ENCODE peak calls at places on chromosome 10, in five cellular contexts. Y, B, E, C and J are unnamed samples.

GRCh38 chr10:100759331-100759730 is 13.9 kb downstream of the PAX2 start:
- DNase-seq in Y (no peak), B (no peak), E (no peak), C (peak; percentile 79), J (no peak)

GRCh38 chr10:12419279-12419847 is 70.0 kb downstream of the CAMK1D start:
- DNase-seq in Y (peak; percentile 86), B (peak; percentile 49), E (peak; percentile 98), C (no peak), J (no peak)

GRCh38 chr10:99630439-99630838 is 10.2 kb upstream of the SLC25A28 start:
- DNase-seq in Y (no peak), B (no peak), E (peak; percentile 81), C (no peak), J (no peak)

GRCh38 chr10:81874878-81875679 is at the start of gene NRG3:
- DNase-seq in Y (no peak), B (no peak), E (peak; percentile 4), C (no peak), J (no peak)

GRCh38 chr10:30435068-30435422 is 1.1 kb downstream of the MAP3K8 start:
- DNase-seq in Y (peak; percentile 82), B (no peak), E (peak; percentile 77), C (peak; percentile 62), J (no peak)

GRCh38 chr10:78623577-78624215 is 445.1 kb upstream of the ZMIZ1 start:
- DNase-seq in Y (no peak), B (no peak), E (peak; percentile 87), C (peak; percentile 10), J (no peak)

GRCh38 chr10:101777857-101778145 is 1.9 kb upstream of the FGF8 start:
- DNase-seq in Y (peak; percentile 42), B (no peak), E (no peak), C (peak; percentile 62), J (no peak)

GRCh38 chr10:71638087-71638576 is 81.4 kb downstream of the C10orf105 start:
- DNase-seq in Y (no peak), B (no peak), E (no peak), C (peak; percentile 78), J (peak; percentile 82)

GRCh38 chr10:94992811-94993210 is 54.4 kb downstream of the CYP2C9 start:
- DNase-seq in Y (no peak), B (no peak), E (no peak), C (peak; percentile 83), J (no peak)

GRCh38 chr10:697097-697875 is 7.8 kb upstream of the DIP2C start:
- DNase-seq in Y (no peak), B (no peak), E (no peak), C (no peak), J (no peak)

GRCh38 chr10:13614530-13615332 is 28.0 kb downstream of the PRPF18 start:
- DNase-seq in Y (no peak), B (no peak), E (peak; percentile 10), C (peak; percentile 67), J (no peak)

DNA sequence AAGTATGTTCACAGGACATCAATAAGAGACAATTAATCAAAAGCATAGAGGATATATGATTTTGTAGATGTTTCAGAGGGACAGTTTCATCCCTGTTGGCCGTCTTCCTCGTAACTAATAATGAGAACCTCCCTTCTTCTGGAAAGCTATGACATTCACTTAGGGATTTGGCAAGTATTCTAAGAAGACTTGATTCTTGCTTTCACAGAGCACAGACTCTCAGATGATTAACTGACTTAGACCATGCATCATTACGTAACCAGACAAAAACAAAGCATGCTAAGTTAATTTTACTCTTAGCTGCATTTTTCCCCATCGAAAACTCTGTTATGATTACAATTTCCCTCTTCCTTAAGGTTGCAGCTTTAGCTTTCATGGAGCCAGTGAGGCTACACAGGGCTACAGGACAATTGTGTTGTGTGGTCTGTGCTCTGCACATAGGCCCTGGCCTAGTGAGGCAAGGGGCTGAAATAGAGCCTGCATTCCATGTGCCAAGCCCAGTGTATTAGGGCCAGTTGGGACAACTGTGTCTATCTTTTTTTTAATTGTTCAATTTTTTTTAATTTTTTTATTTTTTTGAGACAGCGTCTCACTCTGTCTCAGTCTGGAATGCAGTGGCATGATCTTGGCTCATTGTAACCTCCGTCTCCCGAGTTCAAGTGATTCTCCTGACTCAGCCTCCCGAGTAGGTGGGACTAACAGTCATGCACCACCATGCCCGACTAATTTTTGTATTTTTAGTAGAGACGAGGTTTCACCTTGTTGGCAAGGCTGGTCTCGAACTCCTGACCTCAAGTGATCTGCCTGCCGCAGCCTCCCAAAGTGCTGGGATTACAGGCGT is 105.3 kb downstream of the PLXDC2 start:
- DNase-seq in Y (no peak), B (no peak), E (peak; percentile 73), C (no peak), J (no peak)
- H3K27ac ChIP-seq in Y (peak overlapping the region; percentile 63), B (no peak overlapping the region), E (peak overlapping the region; percentile 54), C (no peak overlapping the region), J (peak overlapping the region; percentile 46)

GRCh38 chr10:73368238-73368637 is 9.6 kb upstream of the CFAP70 start:
- DNase-seq in Y (no peak), B (no peak), E (no peak), C (no peak), J (no peak)
- H3K27ac ChIP-seq in Y (no peak overlapping the region), B (no peak overlapping the region), E (no peak overlapping the region), C (no peak overlapping the region), J (no peak overlapping the region)

GRCh38 chr10:124530816-124531215 is 69.2 kb downstream of the LHPP start:
- DNase-seq in Y (no peak), B (no peak), E (no peak), C (no peak), J (no peak)
- H3K27ac ChIP-seq in Y (no peak overlapping the region), B (no peak overlapping the region), E (no peak overlapping the region), C (no peak overlapping the region), J (no peak overlapping the region)

GRCh38 chr10:84352251-84352842 is 24.0 kb downstream of the CCSER2 start:
- DNase-seq in Y (peak; percentile 67), B (peak; percentile 70), E (peak; percentile 73), C (peak; percentile 90), J (peak; percentile 62)

GRCh38 chr10:84348431-84348830 is 20.0 kb downstream of the CCSER2 start:
- DNase-seq in Y (no peak), B (no peak), E (peak; percentile 82), C (no peak), J (no peak)

GRCh38 chr10:84353052-84353803 is 24.8 kb downstream of the CCSER2 start:
- DNase-seq in Y (no peak), B (no peak), E (no peak), C (no peak), J (no peak)

GRCh38 chr10:84344560-84344959 is 16.2 kb downstream of the CCSER2 start:
- DNase-seq in Y (no peak), B (no peak), E (no peak), C (no peak), J (no peak)

DNA sequence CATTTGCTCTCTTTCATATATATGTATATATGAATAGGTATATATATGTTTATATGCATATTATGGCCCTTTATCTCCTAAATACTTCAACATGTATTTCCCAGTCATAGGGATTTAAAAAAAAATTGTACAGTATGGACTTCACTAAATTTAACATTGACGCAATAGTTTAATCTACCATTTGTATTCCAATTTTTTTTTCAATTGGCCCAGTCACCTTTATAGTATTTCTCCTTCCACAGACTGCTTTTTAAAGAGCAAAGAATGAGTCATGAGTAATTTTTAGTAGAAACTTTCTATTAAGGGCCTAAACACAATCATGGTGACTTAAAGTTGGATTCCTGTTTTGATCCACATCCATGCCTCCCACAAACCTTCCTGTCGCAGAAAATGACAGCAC is 20.5 kb downstream of the CCSER2 start:
- DNase-seq in Y (no peak), B (no peak), E (peak; percentile 90), C (no peak), J (no peak)
- H3K27ac ChIP-seq in Y (peak overlapping the region; percentile 56), B (no peak overlapping the region), E (peak overlapping the region; percentile 79), C (no peak overlapping the region), J (no peak overlapping the region)